ENCODE peak calls at places on chromosomes 4 and X, in ten cellular contexts. X is lower leg skin, G is H9, Y is IMR-90, U is tibial artery, D is endothelial cell, J is fibroblast of lung, Z is WTC11, A is Calu3, M is mucosa of descending colon. Q is an unnamed sample.

GRCh38 chrX:27694667-27695066 is 104.5 kb downstream of the DCAF8L2 start:
- DNase-seq in G (no peak), X (no peak), Z (no peak), J (no peak), D (no peak), M (no peak), U (no peak), A (no peak), Y (no peak), Q (no peak)

GRCh38 chr4:100981447-100982204 is 365.7 kb downstream of the PPP3CA start:
- DNase-seq in A (no peak), X (no peak), Y (peak), J (peak), D (no peak), M (no peak), G (no peak), U (no peak), Z (no peak), Q (no peak)

GRCh38 chrX:149504226-149504914 is 736 bp downstream of the IDS start:
- DNase-seq in Z (peak), X (no peak), U (peak), A (peak), J (no peak), Y (no peak), M (peak), D (peak), G (peak), Q (no peak)

GRCh38 chr4:174972911-174973310 is 54.8 kb downstream of the ADAM29 start:
- DNase-seq in X (no peak), A (no peak), Y (no peak), Z (no peak), M (no peak), D (no peak), U (no peak), J (no peak), G (no peak), Q (no peak)

GRCh38 chr4:40178672-40179071 is 18.2 kb upstream of the RHOH start:
- DNase-seq in G (no peak), D (no peak), U (no peak), A (no peak), Y (no peak), Z (no peak), X (no peak), J (no peak), M (no peak), Q (no peak)

GRCh38 chr4:109412805-109413204 is 20.8 kb upstream of the SEC24B start:
- DNase-seq in M (no peak), J (no peak), X (no peak), U (no peak), G (no peak), Z (no peak), D (no peak), A (no peak), Y (no peak), Q (no peak)

GRCh38 chr4:173448919-173449641 is 50.2 kb upstream of the SCRG1 start:
- DNase-seq in D (no peak), Z (no peak), M (no peak), A (no peak), J (no peak), Y (peak), X (no peak), G (no peak), U (no peak), Q (no peak)

GRCh38 chr4:53365121-53365485 is 758 bp downstream of the SCFD2 start:
- DNase-seq in A (peak), Z (no peak), Y (peak), G (peak), X (no peak), D (peak), M (no peak), J (no peak), U (no peak), Q (no peak)

GRCh38 chrX:39755152-39756032 is 342.4 kb downstream of the BCOR start:
- DNase-seq in A (peak), X (peak), M (peak), U (peak), Y (peak), J (peak), Z (no peak), G (peak), D (no peak), Q (no peak)

GRCh38 chr4:8727546-8728510 is 135.3 kb downstream of the CPZ start:
- DNase-seq in J (no peak), D (no peak), Z (no peak), M (peak), G (peak), Y (no peak), X (peak), A (no peak), U (peak), Q (peak)

GRCh38 chrX:134256684-134257083 is 19.7 kb downstream of the CCDC160 start:
- DNase-seq in A (no peak), J (no peak), Y (no peak), U (no peak), M (no peak), Z (no peak), G (no peak), X (no peak), D (no peak), Q (no peak)
- TF ChIP-seq CTCF in A (no peak), J (no peak), Y (no peak), U (no peak), M (no peak), Z (no peak), G (peak), X (no peak), D (no peak), Q (no peak)

DNA sequence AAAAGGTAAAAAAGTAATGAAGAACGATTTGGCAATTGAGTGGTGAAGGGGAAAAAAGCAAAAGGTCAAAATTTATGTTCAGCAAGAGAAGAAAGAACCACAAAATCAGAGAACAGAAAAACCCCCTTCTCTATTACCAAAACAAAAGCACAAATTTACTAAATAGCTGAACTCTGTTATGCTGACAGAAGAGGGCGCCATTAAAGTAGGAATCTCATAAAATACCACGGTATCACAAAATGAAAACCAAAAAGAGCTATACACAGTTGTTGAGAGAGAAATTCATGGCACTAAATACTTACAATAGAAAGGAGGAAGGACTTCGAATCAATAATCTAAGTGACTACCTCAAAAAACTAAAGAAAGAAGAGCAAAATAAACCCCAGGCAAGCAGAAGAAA is 69.6 kb upstream of the CXorf66 start:
- DNase-seq in U (no peak), X (no peak), J (no peak), M (no peak), G (no peak), A (no peak), Z (no peak), D (no peak), Y (no peak), Q (no peak)
- TF ChIP-seq CTCF in U (no peak), X (no peak), J (no peak), M (no peak), G (peak), A (no peak), Z (no peak), D (peak), Y (peak), Q (peak)

GRCh38 chrX:41922694-41923171 is 621 bp downstream of the CASK start:
- DNase-seq in Z (peak), A (peak), M (peak), J (peak), D (peak), X (no peak), U (no peak), Y (no peak), G (peak), Q (peak)

GRCh38 chrX:41922125-41922521 is 1.2 kb downstream of the CASK start:
- DNase-seq in M (no peak), Y (peak), G (no peak), J (peak), U (no peak), A (no peak), Z (no peak), X (no peak), D (peak), Q (no peak)

GRCh38 chrX:41921492-41922124 is 1.7 kb downstream of the CASK start:
- DNase-seq in Z (no peak), A (no peak), G (no peak), J (peak), M (no peak), D (no peak), Y (peak), X (no peak), U (peak), Q (no peak)

GRCh38 chrX:41923257-41923924 is at the start of gene CASK:
- DNase-seq in X (peak), A (peak), D (peak), U (peak), J (peak), Z (peak), Y (peak), M (peak), G (peak), Q (peak)

GRCh38 chrX:41923925-41924693 is 755 bp upstream of the CASK start:
- DNase-seq in A (peak), M (no peak), X (no peak), D (peak), U (peak), Y (peak), J (peak), Z (no peak), G (peak), Q (no peak)
- TF ChIP-seq CTCF in A (no peak), M (no peak), X (no peak), D (no peak), U (no peak), Y (no peak), J (no peak), Z (no peak), G (no peak), Q (no peak)

GRCh38 chrX:120857240-120857639 is 18.4 kb downstream of the CT47B1 start:
- DNase-seq in J (no peak), M (no peak), U (no peak), D (peak), Z (peak), G (peak), Y (no peak), X (no peak), A (peak), Q (no peak)
- TF ChIP-seq CTCF in J (no peak), M (no peak), U (no peak), D (peak), Z (no peak), G (peak), Y (no peak), X (no peak), A (no peak), Q (no peak)

GRCh38 chr4:38660838-38661237 is 3.2 kb upstream of the KLF3 start:
- DNase-seq in M (no peak), J (no peak), Y (no peak), X (no peak), Z (no peak), G (no peak), A (no peak), D (no peak), U (no peak), Q (no peak)

GRCh38 chr4:38663801-38664703 is at the start of gene KLF3:
- DNase-seq in M (peak), A (peak), Z (peak), X (peak), Y (peak), G (peak), U (peak), D (peak), J (peak), Q (peak)

GRCh38 chr4:38664704-38665401 is 854 bp downstream of the KLF3 start:
- DNase-seq in G (peak), X (peak), U (peak), D (peak), A (peak), Z (peak), J (peak), Y (peak), M (peak), Q (peak)

GRCh38 chr4:38661371-38661770 is 2.6 kb upstream of the KLF3 start:
- DNase-seq in G (no peak), D (no peak), M (no peak), U (no peak), X (no peak), A (no peak), Y (no peak), Z (no peak), J (no peak), Q (no peak)

DNA sequence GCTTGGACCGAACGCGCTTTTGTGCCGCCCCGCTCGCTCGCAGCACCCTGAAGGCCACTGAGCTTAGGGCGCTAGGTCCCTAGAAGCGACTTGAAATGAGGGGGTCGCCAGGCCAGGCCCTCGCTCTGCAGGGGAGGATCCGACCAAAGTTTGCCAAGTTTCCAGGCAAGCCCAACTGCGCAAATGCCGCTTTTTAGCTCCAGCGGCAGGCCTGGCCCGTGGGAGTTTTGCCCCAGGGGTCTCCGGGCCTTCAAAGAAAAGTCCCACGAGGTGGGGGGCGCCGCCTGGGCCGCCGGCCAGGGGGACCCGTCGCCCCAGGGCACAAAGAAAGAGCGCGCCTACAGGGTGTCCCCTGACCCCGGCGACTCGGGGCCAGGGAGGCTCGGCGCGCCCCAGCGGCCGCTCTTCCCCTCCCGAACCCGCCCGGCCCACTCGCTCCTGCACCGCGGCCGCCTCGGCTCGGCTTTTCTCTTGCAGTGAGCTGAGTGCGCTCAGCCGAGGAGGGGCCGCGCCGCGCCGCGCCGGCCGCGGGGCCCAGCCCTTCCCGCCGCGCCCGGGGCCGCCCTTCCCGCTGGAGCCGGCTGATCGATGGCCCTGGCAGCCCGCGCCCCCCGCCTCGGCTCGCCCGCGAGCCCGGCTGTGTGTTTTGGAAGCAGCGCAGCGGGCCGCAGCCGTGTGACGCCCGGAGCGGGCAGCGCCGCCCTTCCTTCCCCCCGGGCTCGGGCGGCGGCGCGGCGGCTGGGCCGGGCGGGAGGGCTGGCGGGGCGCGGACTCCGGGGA is 788 bp upstream of the KLF3 start:
- DNase-seq in Z (peak), G (peak), D (peak), U (peak), A (no peak), M (no peak), X (peak), Y (no peak), J (peak), Q (peak)
- TF ChIP-seq CTCF in Z (no peak), G (no peak), D (no peak), U (peak), A (no peak), M (no peak), X (no peak), Y (no peak), J (no peak), Q (no peak)

DNA sequence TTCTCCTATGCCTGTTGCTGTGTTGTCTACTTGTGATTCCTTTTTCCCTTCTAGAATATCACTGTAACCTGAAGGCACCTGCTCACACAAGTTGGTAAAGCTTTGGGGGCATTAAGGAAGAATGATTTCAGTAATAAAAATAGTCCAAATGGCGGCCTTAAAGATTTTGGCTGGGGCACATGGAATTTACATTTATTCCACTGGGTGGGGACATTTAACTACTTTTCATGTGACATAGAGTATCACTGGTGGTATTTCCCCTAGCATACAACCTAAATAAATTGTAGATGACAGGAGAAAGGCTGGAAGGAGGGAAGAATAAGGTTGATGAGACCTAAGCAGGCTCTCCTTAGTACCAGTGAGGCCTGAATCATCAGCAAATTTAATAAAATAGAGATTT is 121.8 kb upstream of the EDA2R start:
- DNase-seq in Y (no peak), G (no peak), M (no peak), X (no peak), D (no peak), U (no peak), Z (no peak), J (no peak), A (no peak), Q (no peak)
- TF ChIP-seq CTCF in Y (no peak), G (peak), M (no peak), X (no peak), D (no peak), U (no peak), Z (no peak), J (no peak), A (no peak), Q (peak)

GRCh38 chr4:141375855-141376254 is 155.2 kb downstream of the ZNF330 start:
- DNase-seq in D (no peak), M (no peak), J (peak), A (peak), Y (peak), U (no peak), X (no peak), G (peak), Z (no peak), Q (no peak)
- TF ChIP-seq CTCF in D (no peak), M (no peak), J (peak), A (peak), Y (peak), U (no peak), X (no peak), G (peak), Z (no peak), Q (no peak)

DNA sequence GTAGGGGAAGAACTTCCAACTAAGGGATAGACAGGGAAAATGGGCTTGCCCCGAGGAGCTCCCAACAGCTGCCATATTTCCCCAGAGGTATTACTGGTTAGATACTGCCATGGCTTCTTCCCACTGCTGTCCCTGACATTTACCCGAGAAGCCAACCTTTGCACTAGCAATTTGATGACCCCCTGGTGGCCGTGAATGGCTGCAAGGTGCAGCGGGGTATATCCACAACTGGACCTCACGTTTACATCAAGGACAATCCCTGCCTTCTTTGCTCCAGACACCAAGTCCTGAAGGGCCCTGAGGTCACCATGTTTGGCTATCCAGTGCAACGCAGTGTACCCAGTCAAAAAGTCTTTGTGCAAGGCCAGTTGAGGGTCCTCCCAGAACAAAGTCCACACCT is 2.3 kb downstream of the SOWAHB start:
- DNase-seq in M (no peak), J (no peak), U (no peak), D (no peak), Z (no peak), X (no peak), G (peak), A (no peak), Y (no peak), Q (no peak)
- TF ChIP-seq CTCF in M (no peak), J (no peak), U (no peak), D (no peak), Z (no peak), X (no peak), G (peak), A (no peak), Y (no peak), Q (no peak)

DNA sequence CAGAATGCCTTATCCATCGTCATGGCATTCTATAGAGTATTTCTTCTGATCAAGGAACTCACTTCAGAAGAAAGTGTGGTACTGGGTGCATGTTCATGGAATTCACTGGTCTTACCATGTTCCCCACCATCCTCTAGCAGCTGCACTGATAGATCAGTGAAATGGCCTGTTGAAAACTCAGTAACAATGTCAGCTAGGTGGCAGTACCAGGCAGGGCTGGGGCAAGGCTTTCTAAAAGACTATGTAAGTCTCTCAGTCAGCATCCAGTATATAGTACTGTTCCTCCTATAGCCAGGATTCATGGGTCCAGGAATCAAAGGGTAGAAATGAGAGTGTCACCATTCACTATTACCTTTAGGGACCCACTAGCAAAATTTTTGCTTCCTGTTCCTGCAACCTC is 15.8 kb upstream of the LDB2 start:
- DNase-seq in Y (peak), A (peak), M (no peak), U (no peak), J (peak), Z (peak), G (peak), X (no peak), D (peak), Q (no peak)
- TF ChIP-seq CTCF in Y (peak), A (no peak), M (no peak), U (peak), J (peak), Z (no peak), G (peak), X (no peak), D (no peak), Q (peak)